ENCODE peak calls at places on chromosomes 4 and X, in ten cellular contexts. H, U, I, D, Y, O, N, X, K and G are unnamed samples.

GRCh38 chr4:56908206-56909082 is 744 bp downstream of the REST start:
- DNase-seq in U (peak; percentile 61), O (peak; percentile 37), I (peak; percentile 61), Y (peak; percentile 77), X (peak; percentile 88), H (no peak), D (peak; percentile 83), N (peak; percentile 62), K (no peak), G (no peak)

GRCh38 chr4:107818301-107818910 is 6.3 kb upstream of the SGMS2 start:
- DNase-seq in Y (no peak), X (no peak), N (no peak), U (peak; percentile 60), O (no peak), H (no peak), I (no peak), D (no peak), K (no peak), G (no peak)

GRCh38 chr4:125750827-125751466 is 436.2 kb downstream of the FAT4 start:
- DNase-seq in I (peak; percentile 16), N (no peak), D (no peak), U (peak; percentile 57), K (no peak), H (no peak), X (no peak), Y (peak; percentile 85), O (peak; percentile 68), G (no peak)

GRCh38 chrX:138754861-138755260 is 43.3 kb upstream of the FGF13 start:
- DNase-seq in K (no peak), H (no peak), U (peak; percentile 55), N (no peak), Y (no peak), I (no peak), D (no peak), X (no peak), O (no peak), G (no peak)

GRCh38 chr4:1660948-1661677 is 23.0 kb downstream of the FAM53A start:
- DNase-seq in K (no peak), I (no peak), Y (no peak), H (no peak), O (no peak), N (no peak), X (no peak), U (no peak), D (no peak), G (no peak)

GRCh38 chr4:26074672-26075071 is 160.7 kb downstream of the SMIM20 start:
- DNase-seq in D (no peak), X (peak; percentile 74), N (peak; percentile 22), H (no peak), O (peak; percentile 66), K (peak; percentile 3), Y (no peak), U (no peak), I (no peak), G (no peak)

GRCh38 chr4:73679836-73680235 is 59.6 kb upstream of the RASSF6 start:
- DNase-seq in O (no peak), H (no peak), Y (peak; percentile 68), K (no peak), I (no peak), N (no peak), U (peak; percentile 82), D (no peak), X (no peak), G (no peak)

GRCh38 chrX:122583526-122583925 is 600.6 kb upstream of the GRIA3 start:
- DNase-seq in O (no peak), H (no peak), I (no peak), U (peak; percentile 46), D (no peak), X (no peak), N (no peak), Y (no peak), K (no peak), G (no peak)

GRCh38 chr4:23382880-23383279 is 507.0 kb downstream of the PPARGC1A start:
- DNase-seq in N (no peak), I (no peak), H (no peak), Y (peak; percentile 7), O (no peak), X (no peak), D (no peak), U (peak; percentile 31), K (no peak), G (no peak)

GRCh38 chr4:94877973-94878372 is 120.2 kb downstream of the BMPR1B start:
- DNase-seq in D (no peak), N (no peak), O (no peak), X (no peak), K (no peak), U (peak; percentile 1), Y (peak; percentile 50), H (no peak), I (no peak), G (no peak)

GRCh38 chr4:37995299-37995821 is 35.2 kb downstream of the PTTG2 start:
- DNase-seq in D (no peak), X (no peak), I (no peak), U (no peak), Y (no peak), O (no peak), H (no peak), K (no peak), N (no peak), G (no peak)

GRCh38 chrX:132612990-132613564 is 124.2 kb upstream of the MBNL3 start:
- DNase-seq in H (peak; percentile 34), Y (peak; percentile 56), I (peak; percentile 6), U (peak; percentile 31), X (peak; percentile 7), N (no peak), D (no peak), K (no peak), O (peak; percentile 8), G (peak; percentile 14)

GRCh38 chr4:57612279-57612678 is 502.1 kb upstream of the IGFBP7 start:
- DNase-seq in D (no peak), H (no peak), X (no peak), U (no peak), N (no peak), O (no peak), K (no peak), I (no peak), Y (no peak), G (no peak)

GRCh38 chr4:21113496-21114213 is 413.4 kb downstream of the PACRGL start:
- DNase-seq in D (no peak), U (peak; percentile 79), N (no peak), H (no peak), Y (peak; percentile 69), I (no peak), O (no peak), K (no peak), X (no peak), G (no peak)

GRCh38 chrX:7771788-7772438 is 71.1 kb upstream of the VCX start:
- DNase-seq in U (no peak), X (no peak), I (no peak), H (no peak), O (no peak), K (no peak), N (no peak), D (no peak), Y (no peak), G (no peak)

GRCh38 chr4:145278341-145279121 is 98.1 kb upstream of the OTUD4 start:
- DNase-seq in O (no peak), X (peak; percentile 28), K (no peak), H (no peak), Y (peak; percentile 32), I (no peak), D (no peak), U (peak; percentile 40), N (no peak), G (no peak)

GRCh38 chrX:149152941-149153340 is 352.2 kb downstream of the IDS start:
- DNase-seq in X (no peak), K (no peak), N (no peak), D (no peak), U (no peak), O (no peak), H (no peak), I (no peak), Y (peak; percentile 38), G (no peak)